ENCODE peak calls at places on chromosomes 11 and 22, in eight cellular contexts. K, R, W, Z, Y, M, D and S are unnamed samples.

GRCh38 chr11:30521297-30522071 is 64.7 kb downstream of the MPPED2 start:
- DNase-seq in D (no peak), M (no peak), K (no peak), Y (no peak), R (no peak), Z (no peak), W (no peak), S (no peak)

GRCh38 chr11:29293825-29294224 is 723.0 kb downstream of the KCNA4 start:
- DNase-seq in W (no peak), D (peak), Y (no peak), Z (no peak), K (no peak), M (peak), R (no peak), S (no peak)

GRCh38 chr11:128324531-128325141 is 262.7 kb downstream of the ETS1 start:
- DNase-seq in R (no peak), M (no peak), W (no peak), Z (no peak), D (no peak), K (no peak), Y (no peak), S (no peak)

GRCh38 chr11:108970221-108970991 is 305.5 kb downstream of the DDX10 start:
- DNase-seq in Y (no peak), W (no peak), M (no peak), Z (no peak), K (no peak), D (no peak), R (no peak), S (no peak)

GRCh38 chr22:43945632-43946390 is 9.4 kb upstream of the SAMM50 start:
- DNase-seq in D (peak), K (peak), M (peak), W (peak), Y (peak), R (no peak), Z (no peak), S (no peak)

GRCh38 chr11:32231909-32232493 is 141.1 kb downstream of the RCN1 start:
- DNase-seq in Z (no peak), M (peak), D (peak), R (no peak), K (no peak), Y (no peak), W (no peak), S (no peak)

GRCh38 chr11:119872911-119873310 is 143.9 kb upstream of the NECTIN1 start:
- DNase-seq in D (no peak), Y (no peak), K (no peak), Z (no peak), W (no peak), R (no peak), M (no peak), S (no peak)

GRCh38 chr22:26891431-26891830 is 234.0 kb downstream of the MIAT start:
- DNase-seq in Y (no peak), D (no peak), Z (no peak), K (no peak), R (no peak), M (peak), W (no peak), S (no peak)

GRCh38 chr22:43217285-43218030 is 30.5 kb upstream of the TTLL12 start:
- DNase-seq in M (no peak), R (no peak), W (no peak), Y (no peak), K (no peak), Z (no peak), D (no peak), S (no peak)

GRCh38 chr22:31917227-31917921 is 27.0 kb upstream of the YWHAH start:
- DNase-seq in M (no peak), W (no peak), R (no peak), Z (no peak), D (no peak), K (no peak), Y (no peak), S (no peak)

GRCh38 chr11:36349345-36350136 is 53.5 kb downstream of the PRR5L start:
- DNase-seq in D (no peak), K (no peak), R (no peak), W (no peak), Z (no peak), M (no peak), Y (no peak), S (no peak)

GRCh38 chr11:304915-305833 is 2.4 kb upstream of the IFITM2 start:
- DNase-seq in Z (no peak), D (peak), R (peak), Y (peak), M (peak), W (peak), K (peak), S (peak)

GRCh38 chr11:115712296-115712695 is 208.1 kb upstream of the CADM1 start:
- DNase-seq in Z (no peak), Y (no peak), W (no peak), K (no peak), D (no peak), R (no peak), M (no peak), S (no peak)

GRCh38 chr22:30996462-30996861 is 27.4 kb downstream of the TUG1 start:
- DNase-seq in R (no peak), W (no peak), M (no peak), Z (no peak), Y (no peak), K (no peak), D (no peak), S (no peak)

GRCh38 chr11:92870241-92870826 is 99.1 kb upstream of the MTNR1B start:
- DNase-seq in Y (no peak), D (no peak), W (no peak), Z (no peak), K (no peak), M (peak), R (no peak), S (no peak)

GRCh38 chr11:47415949-47416472 is 7.6 kb downstream of the SLC39A13 start:
- DNase-seq in R (peak), Z (no peak), W (no peak), Y (peak), D (peak), M (peak), K (peak), S (peak)

GRCh38 chr11:133238455-133238854 is 293.8 kb downstream of the OPCML start:
- DNase-seq in Z (no peak), W (no peak), K (no peak), R (no peak), Y (no peak), M (no peak), D (no peak), S (no peak)

GRCh38 chr11:95182397-95182796 is 48.6 kb downstream of the SESN3 start:
- DNase-seq in R (no peak), Y (no peak), M (no peak), Z (no peak), K (no peak), W (no peak), D (no peak), S (no peak)

GRCh38 chr11:103894673-103895072 is 141.8 kb upstream of the DDI1 start:
- DNase-seq in M (no peak), D (no peak), W (no peak), K (no peak), Y (no peak), Z (no peak), R (no peak), S (no peak)

GRCh38 chr11:57322881-57323467 is 1.8 kb downstream of the TNKS1BP1 start:
- DNase-seq in R (peak), D (no peak), M (no peak), Z (no peak), W (no peak), Y (no peak), K (no peak), S (no peak)

GRCh38 chr11:130115218-130115617 is 44.4 kb upstream of the ST14 start:
- DNase-seq in K (no peak), Z (no peak), R (no peak), Y (no peak), W (no peak), D (no peak), M (peak), S (no peak)

GRCh38 chr11:128341280-128341679 is 246.1 kb downstream of the ETS1 start:
- DNase-seq in Z (no peak), K (no peak), W (no peak), M (no peak), R (no peak), D (no peak), Y (no peak), S (no peak)

GRCh38 chr11:22733433-22733832 is 67.0 kb downstream of the GAS2 start:
- DNase-seq in M (no peak), Z (no peak), K (no peak), W (no peak), D (no peak), Y (no peak), R (no peak), S (no peak)

GRCh38 chr11:116189378-116190170 is 583.2 kb downstream of the BUD13 start:
- DNase-seq in Y (no peak), W (no peak), Z (no peak), D (no peak), M (no peak), R (no peak), K (no peak), S (no peak)

GRCh38 chr11:36391062-36391461 is 95.0 kb downstream of the PRR5L start:
- DNase-seq in Y (no peak), D (no peak), K (no peak), M (no peak), R (no peak), Z (no peak), W (no peak), S (no peak)

GRCh38 chr11:107859459-107860239 is 1.1 kb upstream of the SLC35F2 start:
- DNase-seq in M (no peak), K (peak), Z (no peak), D (peak), R (peak), Y (peak), W (no peak), S (peak)

GRCh38 chr11:120243221-120243620 is 3.3 kb downstream of the POU2F3 start:
- DNase-seq in R (no peak), M (no peak), W (no peak), K (no peak), Z (no peak), D (no peak), Y (no peak), S (no peak)

GRCh38 chr22:44182591-44183588 is 2.2 kb downstream of the PARVG start:
- DNase-seq in W (no peak), M (no peak), Y (no peak), K (peak), Z (no peak), D (no peak), R (peak), S (no peak)

GRCh38 chr11:111978028-111978771 is 41.1 kb downstream of the DIXDC1 start:
- DNase-seq in D (no peak), K (peak), Z (peak), W (no peak), M (peak), R (peak), Y (peak), S (peak)

GRCh38 chr11:39461065-39461464 is 1998.4 kb downstream of the LRRC4C start:
- DNase-seq in Z (no peak), Y (no peak), K (no peak), R (no peak), W (no peak), D (no peak), M (no peak), S (no peak)

GRCh38 chr11:74592063-74592440 is 330 bp upstream of the POLD3 start:
- DNase-seq in D (no peak), K (no peak), Y (no peak), R (no peak), W (no peak), M (peak), Z (no peak), S (no peak)

GRCh38 chr22:45120931-45121330 is 42.8 kb upstream of the NUP50 start:
- DNase-seq in R (no peak), Z (peak), K (no peak), W (no peak), Y (no peak), M (peak), D (no peak), S (no peak)

GRCh38 chr11:32131321-32131720 is 40.4 kb downstream of the RCN1 start:
- DNase-seq in D (no peak), K (no peak), Z (no peak), M (peak), Y (no peak), W (no peak), R (no peak), S (no peak)

GRCh38 chr22:43901976-43902643 is 10.3 kb upstream of the PNPLA5 start:
- DNase-seq in R (no peak), Z (no peak), M (peak), Y (no peak), K (no peak), D (peak), W (no peak), S (no peak)

GRCh38 chr22:46576556-46577351 is 39.3 kb upstream of the CELSR1 start:
- DNase-seq in K (no peak), R (peak), M (peak), Y (peak), D (peak), Z (no peak), W (peak), S (no peak)

GRCh38 chr11:115716577-115717214 is 212.5 kb upstream of the CADM1 start:
- DNase-seq in M (no peak), D (no peak), Z (no peak), W (no peak), R (peak), Y (no peak), K (peak), S (no peak)

GRCh38 chr22:50627452-50627913 is 469 bp downstream of the ARSA start:
- DNase-seq in D (no peak), K (no peak), Z (no peak), W (peak), R (peak), M (no peak), Y (no peak), S (no peak)

GRCh38 chr11:65414776-65415498 is 7.7 kb upstream of the NEAT1 start:
- DNase-seq in W (no peak), D (no peak), M (peak), Y (peak), Z (no peak), R (peak), K (no peak), S (no peak)

GRCh38 chr11:66892926-66893325 is 36.1 kb downstream of the LRFN4 start:
- DNase-seq in D (no peak), R (no peak), Y (no peak), W (no peak), K (no peak), Z (no peak), M (peak), S (no peak)

GRCh38 chr11:79902493-79902892 is 461.7 kb upstream of the TENM4 start:
- DNase-seq in Y (no peak), D (no peak), M (peak), K (no peak), W (no peak), R (no peak), Z (no peak), S (no peak)

GRCh38 chr11:14258177-14258935 is 100.6 kb downstream of the RRAS2 start:
- DNase-seq in Z (no peak), Y (no peak), M (peak), R (no peak), W (no peak), K (no peak), D (peak), S (no peak)
- TF ChIP-seq POLR2A in Z (no peak), Y (no peak), M (peak), R (no peak), W (no peak), K (no peak), D (no peak), S (no peak)

DNA sequence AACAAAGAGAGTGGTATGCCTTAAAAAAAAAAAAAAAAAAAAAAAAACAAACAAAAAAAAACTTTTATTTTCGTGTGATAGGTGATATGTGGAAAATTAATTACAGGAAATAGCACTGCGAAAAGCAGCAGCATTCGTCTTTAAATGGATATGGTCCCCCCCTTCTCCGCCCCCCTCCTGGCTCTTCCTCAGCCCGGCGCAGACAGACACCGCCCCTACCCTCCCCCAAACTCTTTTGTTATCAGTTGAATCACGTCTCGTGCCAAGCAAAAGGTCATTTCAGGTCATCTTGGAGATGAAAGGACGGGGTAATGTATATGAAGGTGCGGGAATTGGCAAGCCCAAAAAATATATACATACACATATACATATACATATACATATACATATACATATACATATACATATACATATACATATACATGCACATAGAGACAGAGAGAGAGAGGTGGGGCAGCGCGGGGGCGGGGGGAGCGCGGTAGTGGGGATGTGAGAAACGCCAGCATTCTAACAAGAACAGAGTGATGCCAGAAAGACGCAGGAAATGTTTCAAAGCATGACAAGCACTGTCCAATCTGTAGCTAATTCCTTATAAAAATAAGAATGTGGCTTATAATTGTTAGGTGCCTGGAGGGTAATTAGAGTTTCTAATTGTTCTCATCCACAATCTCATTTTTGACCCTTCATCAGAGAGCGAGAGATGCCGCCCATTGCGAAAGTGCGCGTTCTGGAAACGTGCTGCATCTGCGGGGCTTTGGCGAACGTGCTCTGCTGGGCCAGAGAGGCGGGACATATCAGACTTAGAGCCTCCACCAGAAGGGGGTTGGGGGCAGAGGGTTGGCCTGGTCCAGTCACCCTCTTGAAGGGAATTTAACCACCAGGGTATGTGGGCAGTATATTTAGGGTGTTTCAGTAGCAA is 214.5 kb upstream of the UBASH3B start:
- DNase-seq in M (no peak), D (no peak), K (peak), R (peak), Z (no peak), Y (peak), W (no peak), S (no peak)
- H3K4me3 ChIP-seq in M (peak), D (peak), K (peak), R (peak), Z (peak), Y (peak), W (no peak), S (peak)

DNA sequence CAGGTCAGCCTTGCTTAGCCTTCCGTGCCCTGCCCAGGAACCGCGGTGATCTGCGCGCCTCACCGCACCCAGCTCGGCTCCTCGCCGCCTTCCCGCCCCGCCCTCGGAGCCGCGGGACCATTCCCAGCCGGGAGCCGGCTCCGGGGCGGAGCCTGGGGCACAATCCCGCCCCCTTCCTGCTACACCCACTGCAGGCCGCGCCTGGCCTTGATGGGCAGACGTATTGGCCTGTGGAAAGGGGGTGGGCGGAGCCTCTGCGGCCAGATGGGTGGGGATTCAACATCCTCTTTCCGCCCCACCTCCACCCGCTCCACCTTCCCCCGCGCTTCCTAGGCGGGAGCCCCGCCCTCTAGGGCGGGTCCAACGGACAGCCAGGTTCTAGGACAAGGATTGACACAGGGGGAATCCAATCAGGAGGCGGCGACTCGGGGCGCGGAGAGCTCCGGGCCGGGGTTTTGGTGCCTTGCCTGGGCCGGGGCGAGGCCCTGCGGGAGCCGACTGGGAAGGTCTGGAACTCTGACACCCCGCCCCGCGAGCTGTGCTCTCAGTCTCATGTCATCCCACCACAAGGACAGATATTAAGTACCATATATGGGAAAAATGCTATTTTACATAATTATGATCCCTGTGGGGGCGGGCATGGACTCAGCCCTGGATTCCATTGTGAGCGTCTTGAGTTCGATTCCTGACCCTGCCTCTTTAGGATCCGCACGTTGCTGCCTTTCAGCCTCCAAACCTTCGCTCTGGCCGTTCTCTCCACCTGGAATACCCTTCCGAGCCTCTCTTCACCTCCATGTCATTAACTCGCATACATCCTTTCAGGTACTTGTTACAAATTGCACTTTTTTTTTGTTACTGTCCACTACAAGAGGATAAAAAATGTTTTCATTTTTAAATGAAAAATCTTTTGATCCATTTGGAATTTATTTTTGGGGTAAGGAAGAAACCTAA is at the start of gene MYH9:
- DNase-seq in M (peak), D (peak), K (peak), Y (peak), R (peak), W (peak), Z (peak), S (peak)
- TF ChIP-seq POLR2A in M (peak), D (peak), K (peak), Y (peak), R (peak), W (peak), Z (peak), S (peak)

GRCh38 chr22:29000225-29000556 is 61.4 kb downstream of the C22orf31 start:
- DNase-seq in W (no peak), K (no peak), R (no peak), M (no peak), Z (no peak), Y (no peak), D (no peak), S (no peak)

GRCh38 chr22:28997342-28997741 is 64.3 kb downstream of the C22orf31 start:
- DNase-seq in W (no peak), K (no peak), R (no peak), Z (no peak), Y (no peak), D (no peak), M (no peak), S (no peak)

GRCh38 chr22:28998681-28999080 is 63.0 kb downstream of the C22orf31 start:
- DNase-seq in M (no peak), Y (no peak), D (no peak), R (no peak), W (no peak), K (no peak), Z (no peak), S (no peak)

GRCh38 chr22:29000641-29001040 is 61.0 kb downstream of the C22orf31 start:
- DNase-seq in M (no peak), D (no peak), Y (no peak), Z (no peak), K (no peak), W (no peak), R (no peak), S (no peak)

DNA sequence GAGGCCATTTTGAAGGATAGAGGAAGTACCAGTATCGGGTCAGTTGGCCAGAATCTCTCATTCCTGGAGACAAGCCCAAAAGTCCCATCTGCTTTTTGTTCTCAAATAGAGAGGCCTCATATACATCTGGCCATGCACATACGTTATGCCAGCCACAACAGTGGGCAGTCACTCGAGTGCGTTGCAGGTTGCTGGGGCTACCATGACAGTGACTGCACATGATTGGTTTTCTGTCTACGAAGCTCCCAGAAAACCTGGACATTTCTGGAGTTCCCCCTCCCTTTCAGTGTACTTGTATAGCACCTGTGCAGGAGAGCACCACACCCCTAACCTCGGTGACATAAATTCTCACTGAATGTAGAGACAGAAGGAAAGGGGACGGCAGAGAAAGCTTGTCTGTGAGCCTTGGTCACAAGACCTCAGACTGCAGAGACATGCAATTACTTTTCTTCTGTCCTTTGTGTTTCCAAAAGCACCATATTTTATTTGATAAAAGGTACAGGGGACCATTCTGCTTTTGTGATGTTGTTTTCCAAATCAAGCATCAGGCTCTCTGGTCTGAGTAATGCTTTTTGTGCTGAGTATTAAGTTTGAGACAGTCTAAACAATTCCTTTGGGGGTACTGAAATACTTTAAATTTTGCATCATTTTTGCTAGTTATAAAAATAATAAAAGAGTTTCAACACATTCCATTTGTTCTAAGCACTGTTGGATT is 62.0 kb downstream of the C22orf31 start:
- DNase-seq in K (no peak), D (no peak), Y (no peak), R (no peak), M (no peak), Z (no peak), W (no peak), S (no peak)
- H3K4me3 ChIP-seq in K (no peak), D (no peak), Y (no peak), R (no peak), M (no peak), Z (no peak), W (no peak), S (no peak)